ENCODE peak calls at places on chromosomes 12 and 14, in six cellular contexts. Q is M059J; I is stimulated activated CD8-positive, alpha-beta memory T cell treated with anti-CD3 and anti-CD28 coated beads, Interleukin-4, amount 100 ng/mL, for 1 hour; Z is ELR; N is amniotic epithelial cell; J is occipital lobe. E is an unnamed sample.

GRCh38 chr12:27012239-27012981 is 1.8 kb downstream of the TM7SF3 start:
- DNase-seq in J (no peak), N (no peak), I (no peak), Q (no peak), Z (no peak), E (no peak)

GRCh38 chr12:89454080-89454848 is 70.3 kb downstream of the GALNT4 start:
- DNase-seq in N (peak), J (no peak), Q (no peak), I (no peak), Z (no peak), E (no peak)

GRCh38 chr12:111437816-111438454 is 32.2 kb downstream of the SH2B3 start:
- DNase-seq in Q (peak), Z (peak), N (peak), J (no peak), I (no peak), E (no peak)

GRCh38 chr12:31589582-31589895 is 1.4 kb downstream of the DENND5B start:
- DNase-seq in Q (no peak), Z (no peak), I (no peak), J (no peak), N (peak), E (no peak)

GRCh38 chr14:59356783-59357182 is 108.4 kb downstream of the GPR135 start:
- DNase-seq in I (no peak), Q (no peak), Z (no peak), J (no peak), N (no peak), E (no peak)

GRCh38 chr12:80704430-80704829 is 3.0 kb upstream of the MYF6 start:
- DNase-seq in Q (no peak), I (no peak), Z (no peak), J (no peak), N (no peak), E (no peak)

GRCh38 chr14:52399886-52400599 is 85.9 kb downstream of the PTGER2 start:
- DNase-seq in I (no peak), N (peak), J (no peak), Z (peak), Q (peak), E (no peak)

GRCh38 chr12:94805749-94806148 is 155.4 kb upstream of the TMCC3 start:
- DNase-seq in Q (peak), I (no peak), J (no peak), N (peak), Z (peak), E (no peak)

GRCh38 chr14:77039285-77040058 is 11.0 kb upstream of the IRF2BPL start:
- DNase-seq in N (peak), J (no peak), Z (peak), Q (peak), I (no peak), E (no peak)